ENCODE peak calls at places on chromosomes 12 and 14, in nine cellular contexts. N is B cell, W is hepatic stellate cell, Q is GM20000, B is epithelial cell of esophagus, R is LoVo, P is hypothalamus, S is globus pallidus, G is WERI-Rb-1. K is an unnamed sample.
A peak's percentile ranks its signal among the peaks of the same experiment; 100 is the strongest.

GRCh38 chr14:74579447-74580274 is 32.4 kb downstream of the LTBP2 start:
- DNase-seq in N (no peak), P (no peak), Q (no peak), G (no peak), B (peak; percentile 93), W (peak; percentile 74), S (no peak), R (peak; percentile 46), K (peak; percentile 7)

GRCh38 chr12:109240365-109240764 is 68.7 kb downstream of the FOXN4 start:
- DNase-seq in G (no peak), W (no peak), Q (no peak), N (no peak), R (no peak), S (no peak), P (no peak), B (no peak), K (no peak)

GRCh38 chr14:23512156-23512555 is 39.4 kb downstream of the ZFHX2 start:
- DNase-seq in B (no peak), S (peak; percentile 43), Q (peak; percentile 2), R (no peak), W (no peak), P (no peak), G (no peak), N (no peak), K (no peak)

GRCh38 chr12:50545783-50546182 is 41.0 kb downstream of the DIP2B start:
- DNase-seq in P (no peak), R (no peak), N (no peak), W (no peak), Q (no peak), S (no peak), G (peak; percentile 44), B (no peak), K (no peak)

GRCh38 chr12:76480800-76481199 is 78.8 kb downstream of the OSBPL8 start:
- DNase-seq in P (no peak), G (no peak), R (no peak), S (no peak), W (no peak), N (no peak), B (no peak), Q (no peak), K (no peak)

GRCh38 chr12:27382126-27382795 is 49.6 kb downstream of the BMAL2 start:
- DNase-seq in N (no peak), G (no peak), P (no peak), S (no peak), W (peak; percentile 8), R (no peak), Q (no peak), B (no peak), K (no peak)

GRCh38 chr12:95204141-95204866 is 13.0 kb downstream of the FGD6 start:
- DNase-seq in P (no peak), B (peak; percentile 100), N (no peak), Q (no peak), S (no peak), G (no peak), R (peak; percentile 93), W (peak; percentile 54), K (no peak)

GRCh38 chr14:64841121-64841611 is 38.5 kb downstream of the SPTB start:
- DNase-seq in N (no peak), Q (no peak), R (peak; percentile 81), P (no peak), G (no peak), S (no peak), B (peak; percentile 67), W (no peak), K (no peak)

GRCh38 chr12:14366211-14366762 is 805 bp downstream of the ATF7IP start:
- DNase-seq in B (peak; percentile 43), S (no peak), N (no peak), W (no peak), P (no peak), G (no peak), R (no peak), Q (no peak), K (no peak)

GRCh38 chr12:115619889-115620288 is 657.6 kb downstream of the MED13L start:
- DNase-seq in S (no peak), B (no peak), W (no peak), P (no peak), R (no peak), Q (no peak), N (no peak), G (no peak), K (no peak)

GRCh38 chr12:77578471-77579262 is 252.0 kb upstream of the NAV3 start:
- DNase-seq in P (no peak), N (no peak), B (no peak), R (no peak), G (no peak), S (no peak), W (peak; percentile 5), Q (no peak), K (no peak)

GRCh38 chr14:98634043-98634820 is 637.8 kb downstream of the BCL11B start:
- DNase-seq in P (no peak), B (no peak), N (no peak), Q (no peak), S (no peak), W (no peak), G (no peak), R (no peak), K (no peak)

GRCh38 chr12:24902521-24903304 is 46.2 kb downstream of the BCAT1 start:
- DNase-seq in P (no peak), N (peak; percentile 52), W (peak; percentile 28), B (peak; percentile 43), Q (peak; percentile 61), G (no peak), R (no peak), S (peak; percentile 42), K (no peak)

GRCh38 chr14:99779751-99780150 is 13.5 kb upstream of the EML1 start:
- DNase-seq in B (peak; percentile 68), Q (no peak), N (no peak), P (no peak), G (no peak), R (no peak), S (no peak), W (no peak), K (no peak)

GRCh38 chr14:38882533-38882932 is 220.5 kb downstream of the SEC23A start:
- DNase-seq in B (peak; percentile 3), N (no peak), Q (no peak), R (no peak), G (no peak), P (no peak), S (no peak), W (no peak), K (no peak)

GRCh38 chr12:47947273-47947672 is 16.1 kb upstream of the TMEM106C start:
- DNase-seq in W (no peak), S (no peak), R (no peak), Q (no peak), N (no peak), G (no peak), P (no peak), B (no peak), K (no peak)

GRCh38 chr12:122876724-122877123 is 19.2 kb downstream of the VPS37B start:
- DNase-seq in B (no peak), S (no peak), G (no peak), W (no peak), P (no peak), Q (no peak), R (no peak), N (no peak), K (no peak)

GRCh38 chr12:49930515-49931288 is 19.8 kb upstream of the AQP2 start:
- DNase-seq in B (peak; percentile 84), W (peak; percentile 69), Q (no peak), P (no peak), S (no peak), N (no peak), G (no peak), R (no peak), K (no peak)

GRCh38 chr12:52171950-52172512 is 19.8 kb downstream of the KRT80 start:
- DNase-seq in W (no peak), G (peak; percentile 82), B (peak; percentile 85), R (no peak), Q (no peak), S (no peak), P (no peak), N (no peak), K (no peak)

GRCh38 chr12:65881965-65882413 is 57.7 kb downstream of the HMGA2 start:
- DNase-seq in Q (peak; percentile 46), S (peak; percentile 63), R (no peak), N (peak; percentile 19), G (no peak), B (no peak), P (peak; percentile 13), W (no peak), K (no peak)